ENCODE peak calls at places on chromosomes 2 and 18, in six cellular contexts. L is EL; K is activated CD4-positive, alpha-beta T cell treated with anti-CD3 and anti-CD28 coated beads, Interleukin-2, amount 50 U/mL, for 1 hour; P is T47D; H is stimulated activated CD4-positive, alpha-beta T cell treated with anti-CD3 and anti-CD28 coated beads, Interleukin-12 subunit alpha, Interleukin-12 subunit beta, amount 100 ng/mL, for 4 hours; R is posterior vena cava. N is an unnamed sample.

GRCh38 chr2:197306691-197307030 is 3.9 kb downstream of the ANKRD44 start:
- DNase-seq in P (peak; percentile 60), L (peak; percentile 9), R (no peak), K (no peak), H (no peak), N (no peak)

GRCh38 chr2:26482211-26483026 is 4.5 kb upstream of the OTOF start:
- DNase-seq in R (no peak), P (no peak), L (no peak), H (no peak), K (no peak), N (no peak)

GRCh38 chr18:76499596-76500340 is 4.7 kb upstream of the ZNF516 start:
- DNase-seq in R (no peak), H (no peak), K (no peak), L (no peak), P (no peak), N (no peak)

GRCh38 chr2:42960835-42961165 is 168.4 kb upstream of the HAAO start:
- DNase-seq in H (no peak), K (no peak), R (no peak), L (no peak), P (no peak), N (no peak)

GRCh38 chr2:112343827-112344585 is 68.6 kb downstream of the ZC3H6 start:
- DNase-seq in P (no peak), R (no peak), L (no peak), H (no peak), K (no peak), N (no peak)

GRCh38 chr2:233247744-233248143 is 3.7 kb upstream of the ATG16L1 start:
- DNase-seq in P (peak; percentile 25), R (no peak), K (peak; percentile 37), L (peak; percentile 36), H (peak; percentile 46), N (peak; percentile 94)

GRCh38 chr2:192153561-192153960 is 41.2 kb downstream of the TMEFF2 start:
- DNase-seq in H (no peak), P (no peak), R (no peak), L (no peak), K (no peak), N (no peak)

GRCh38 chr18:21105936-21106335 is 5.7 kb downstream of the ROCK1 start:
- DNase-seq in K (no peak), R (no peak), P (no peak), L (no peak), H (no peak), N (no peak)

GRCh38 chr18:43965691-43966090 is 688.4 kb upstream of the SYT4 start:
- DNase-seq in H (no peak), P (no peak), R (no peak), L (no peak), K (no peak), N (no peak)

GRCh38 chr2:99141110-99142108 is at the start of gene C2orf15:
- DNase-seq in K (peak; percentile 96), R (peak; percentile 96), L (peak; percentile 90), P (peak; percentile 96), H (peak; percentile 97), N (peak; percentile 91)

GRCh38 chr2:2682700-2683342 is 351.7 kb upstream of the MYT1L start:
- DNase-seq in P (no peak), R (no peak), K (no peak), H (no peak), L (no peak), N (no peak)

GRCh38 chr2:72920317-72921087 is 3.2 kb downstream of the EMX1 start:
- DNase-seq in K (no peak), P (no peak), L (peak; percentile 30), R (no peak), H (peak; percentile 19), N (no peak)

GRCh38 chr2:201768918-201769317 is 11.8 kb downstream of the ALS2 start:
- DNase-seq in L (peak; percentile 76), H (no peak), K (no peak), P (no peak), R (no peak), N (peak; percentile 30)

GRCh38 chr2:104658840-104659591 is 194.9 kb upstream of the POU3F3 start:
- DNase-seq in K (no peak), L (no peak), H (no peak), P (no peak), R (no peak), N (no peak)

GRCh38 chr2:20353597-20353996 is 3.0 kb upstream of the PUM2 start:
- DNase-seq in L (no peak), R (no peak), H (no peak), K (no peak), P (peak; percentile 90), N (no peak)

GRCh38 chr18:48697441-48697840 is 158.6 kb downstream of the CTIF start:
- DNase-seq in L (no peak), K (no peak), H (no peak), P (no peak), R (no peak), N (no peak)

GRCh38 chr2:175742367-175742766 is 259.7 kb downstream of the LNPK start:
- DNase-seq in P (no peak), H (no peak), R (no peak), L (peak; percentile 80), K (no peak), N (peak; percentile 77)

GRCh38 chr2:23561088-23561487 is 176.1 kb downstream of the KLHL29 start:
- DNase-seq in L (no peak), K (no peak), R (peak; percentile 89), P (no peak), H (no peak), N (no peak)

GRCh38 chr2:8588831-8589191 is 93.0 kb upstream of the ID2 start:
- DNase-seq in R (peak; percentile 37), L (no peak), H (no peak), P (no peak), K (no peak), N (no peak)

GRCh38 chr18:33567705-33568104 is 10.3 kb upstream of the ASXL3 start:
- DNase-seq in L (no peak), K (no peak), H (no peak), R (no peak), P (no peak), N (no peak)

GRCh38 chr2:207141381-207141780 is 24.4 kb downstream of the KLF7 start:
- DNase-seq in P (no peak), H (no peak), K (no peak), R (no peak), L (no peak), N (no peak)

GRCh38 chr2:176652300-176653182 is 383.3 kb downstream of the MTX2 start:
- DNase-seq in K (no peak), L (peak; percentile 67), R (no peak), H (no peak), P (peak; percentile 68), N (peak; percentile 80)

GRCh38 chr2:176461098-176461497 is 191.9 kb downstream of the MTX2 start:
- DNase-seq in P (no peak), H (no peak), L (peak; percentile 82), R (no peak), K (no peak), N (peak; percentile 73)

GRCh38 chr18:58400337-58400885 is 228.5 kb downstream of the ALPK2 start:
- DNase-seq in P (no peak), L (no peak), K (no peak), R (no peak), H (peak; percentile 16), N (no peak)

GRCh38 chr2:164090533-164090932 is 354.7 kb upstream of the FIGN start:
- DNase-seq in R (no peak), L (no peak), P (no peak), H (no peak), K (no peak), N (no peak)

GRCh38 chr2:26720322-26721166 is 28.0 kb downstream of the KCNK3 start:
- DNase-seq in R (peak; percentile 96), K (no peak), H (no peak), L (peak; percentile 76), P (peak; percentile 49), N (peak; percentile 59)